ENCODE peak calls at places on chromosome 4, in four cellular contexts. H is HCT116, S is stomach, W is HepG2. X is an unnamed sample.

GRCh38 chr4:24582235-24582863 is 2.0 kb downstream of the DHX15 start:
- DNase-seq in S (no peak), W (no peak), H (no peak), X (no peak)

GRCh38 chr4:184506527-184507121 is 32.3 kb upstream of the IRF2 start:
- DNase-seq in S (no peak), W (peak; percentile 24), H (no peak), X (peak; percentile 70)

GRCh38 chr4:19156786-19157185 is 1094.9 kb upstream of the SLIT2 start:
- DNase-seq in W (no peak), S (no peak), H (no peak), X (no peak)

GRCh38 chr4:72286185-72286584 is 254.4 kb downstream of the NPFFR2 start:
- DNase-seq in S (no peak), W (no peak), H (no peak), X (no peak)

GRCh38 chr4:74018116-74018515 is 19.6 kb upstream of the CXCL5 start:
- DNase-seq in W (no peak), S (no peak), H (no peak), X (no peak)

GRCh38 chr4:184267673-184268573 is 50.2 kb upstream of the ENPP6 start:
- DNase-seq in H (peak; percentile 6), W (peak; percentile 43), S (peak; percentile 60), X (no peak)

GRCh38 chr4:131085009-131085408 is 1989.1 kb downstream of the C4orf33 start:
- DNase-seq in S (no peak), W (no peak), H (no peak), X (no peak)

GRCh38 chr4:56870927-56871326 is 36.8 kb upstream of the REST start:
- DNase-seq in S (no peak), W (no peak), H (no peak), X (no peak)

GRCh38 chr4:89404530-89404929 is 96.9 kb upstream of the GPRIN3 start:
- DNase-seq in H (no peak), W (no peak), S (no peak), X (no peak)

GRCh38 chr4:4326136-4326535 is 36.1 kb downstream of the ZBTB49 start:
- DNase-seq in H (no peak), S (no peak), W (no peak), X (no peak)

GRCh38 chr4:98603683-98604573 is 54.5 kb downstream of the TSPAN5 start:
- DNase-seq in W (no peak), H (no peak), S (no peak), X (no peak)

GRCh38 chr4:41038304-41038703 is 176.0 kb downstream of the APBB2 start:
- DNase-seq in W (no peak), S (no peak), H (no peak), X (no peak)

GRCh38 chr4:55346851-55347255 is 811 bp downstream of the SRD5A3 start:
- DNase-seq in W (no peak), S (no peak), H (no peak), X (no peak)

GRCh38 chr4:154119317-154119716 is 330.4 kb upstream of the SFRP2 start:
- DNase-seq in H (no peak), S (no peak), W (no peak), X (no peak)

GRCh38 chr4:132015321-132015720 is 1133.8 kb upstream of the PCDH10 start:
- DNase-seq in S (no peak), W (no peak), H (no peak), X (no peak)

GRCh38 chr4:77959566-77960338 is 97.1 kb downstream of the MRPL1 start:
- DNase-seq in W (peak; percentile 63), S (no peak), H (peak; percentile 51), X (no peak)

GRCh38 chr4:39932776-39933402 is 44.8 kb downstream of the PDS5A start:
- DNase-seq in S (no peak), H (no peak), W (no peak), X (no peak)

GRCh38 chr4:78710536-78710935 is 65.6 kb upstream of the BMP2K start:
- DNase-seq in W (no peak), S (no peak), H (peak; percentile 7), X (no peak)

GRCh38 chr4:62709618-62710252 is 1509.6 kb downstream of the ADGRL3 start:
- DNase-seq in H (no peak), S (no peak), W (peak; percentile 34), X (no peak)

GRCh38 chr4:127309360-127310095 is 323.2 kb upstream of the INTU start:
- DNase-seq in H (peak; percentile 21), S (no peak), W (no peak), X (no peak)

GRCh38 chr4:79281577-79282359 is 44.1 kb downstream of the NAA11 start:
- DNase-seq in W (no peak), H (no peak), S (no peak), X (no peak)

GRCh38 chr4:37767546-37767945 is 58.9 kb upstream of the PGM2 start:
- DNase-seq in W (peak; percentile 18), S (peak; percentile 77), H (no peak), X (no peak)

GRCh38 chr4:40395908-40396806 is 61.0 kb downstream of the CHRNA9 start:
- DNase-seq in W (peak; percentile 43), H (no peak), S (peak; percentile 94), X (no peak)

GRCh38 chr4:173466101-173466500 is 63.9 kb downstream of the HAND2 start:
- DNase-seq in S (no peak), H (no peak), W (no peak), X (no peak)

GRCh38 chr4:152290522-152290921 is 245.4 kb downstream of the FBXW7 start:
- DNase-seq in H (no peak), W (no peak), S (no peak), X (no peak)

GRCh38 chr4:174107749-174108354 is 175.6 kb downstream of the FBXO8 start:
- DNase-seq in W (no peak), H (no peak), S (no peak), X (no peak)

GRCh38 chr4:173490817-173491518 is 39.1 kb downstream of the HAND2 start:
- DNase-seq in H (no peak), W (peak; percentile 68), S (no peak), X (peak; percentile 89)

GRCh38 chr4:111869339-111869738 is 275.9 kb upstream of the FAM241A start:
- DNase-seq in W (no peak), S (no peak), H (no peak), X (no peak)

GRCh38 chr4:139814285-139815015 is 148.8 kb downstream of the MGST2 start:
- DNase-seq in W (no peak), H (no peak), S (no peak), X (no peak)

GRCh38 chr4:176052744-176053143 is 12.9 kb upstream of the WDR17 start:
- DNase-seq in H (no peak), S (no peak), W (no peak), X (no peak)

GRCh38 chr4:26175016-26175786 is 145.6 kb upstream of the RBPJ start:
- DNase-seq in H (no peak), S (no peak), W (no peak), X (no peak)

GRCh38 chr4:24897639-24898038 is 15.2 kb downstream of the CCDC149 start:
- DNase-seq in S (no peak), W (no peak), H (no peak), X (no peak)

GRCh38 chr4:38857354-38858096 is 908 bp upstream of the TLR6 start:
- DNase-seq in W (no peak), S (no peak), H (peak; percentile 92), X (no peak)

GRCh38 chr4:76950052-76950845 is 697 bp downstream of the SEPTIN11 start:
- DNase-seq in H (no peak), S (peak; percentile 64), W (peak; percentile 25), X (no peak)

GRCh38 chr4:143381171-143382118 is 44.8 kb downstream of the GAB1 start:
- DNase-seq in W (no peak), S (peak; percentile 85), H (no peak), X (peak; percentile 95)
- TF ChIP-seq POLR2AphosphoS5 in W (no peak), S (peak; percentile 81), H (no peak), X (peak; percentile 84)

DNA sequence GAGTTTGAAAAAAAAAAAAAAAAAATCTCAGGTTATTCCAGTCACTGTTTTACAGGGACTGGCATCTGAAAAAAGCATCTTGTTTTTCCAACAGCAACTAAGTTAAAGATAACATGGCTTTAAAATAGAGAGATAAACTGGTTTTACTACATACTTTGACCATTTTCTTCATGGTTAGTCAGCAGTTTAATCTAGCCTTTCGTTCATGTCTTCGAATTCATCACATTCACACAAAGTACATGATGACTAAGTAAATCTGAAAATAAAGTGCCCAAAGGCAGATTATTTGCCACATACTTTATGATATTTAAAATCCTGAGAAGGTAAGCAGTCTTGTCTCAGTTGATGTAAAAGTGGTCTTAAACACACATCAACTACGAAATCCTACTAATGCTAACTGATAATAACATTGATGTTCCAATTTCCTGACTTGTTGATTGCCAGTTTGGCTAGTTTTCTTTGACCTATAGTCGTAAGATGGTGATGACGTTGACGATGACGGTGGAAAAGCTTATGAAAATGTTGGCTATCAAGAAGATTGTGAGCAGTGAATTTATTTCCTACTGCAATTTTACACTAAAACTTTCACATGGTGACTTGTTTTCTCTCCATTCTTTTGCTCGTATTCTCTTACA is 540.5 kb upstream of the BOD1L1 start:
- DNase-seq in S (no peak), H (no peak), W (no peak), X (no peak)
- H3K4me3 ChIP-seq in S (no peak overlapping the region), H (no peak overlapping the region), W (no peak overlapping the region), X (no peak overlapping the region)

GRCh38 chr4:82842593-82842992 is 44.0 kb upstream of the SCD5 start:
- DNase-seq in S (no peak), W (peak; percentile 13), H (no peak), X (no peak)
- TF ChIP-seq CTCF in S (no peak), W (peak; percentile 27), H (peak; percentile 48), X (no peak)

DNA sequence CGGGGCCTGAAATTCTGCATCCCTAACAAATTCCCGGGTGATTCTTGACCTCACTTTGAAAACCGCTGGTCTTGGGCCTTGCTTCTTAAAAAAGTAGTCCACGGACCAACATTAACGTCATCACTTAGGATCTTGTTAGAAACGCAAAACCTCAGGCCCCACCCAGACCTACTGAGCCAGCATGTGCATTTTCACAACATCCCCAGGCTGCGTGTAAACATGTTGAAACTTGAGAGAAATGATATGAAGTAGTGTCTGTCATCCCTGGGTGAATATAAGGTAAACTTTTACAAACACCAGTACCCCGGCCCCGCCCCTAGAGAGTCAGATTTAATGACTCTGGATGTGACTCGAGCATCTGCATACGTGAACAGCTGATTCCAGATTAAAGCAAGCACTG is 33.7 kb downstream of the SORBS2 start:
- DNase-seq in H (no peak), S (no peak), W (no peak), X (peak; percentile 60)
- TF ChIP-seq POLR2AphosphoS5 in H (no peak), S (no peak), W (no peak), X (no peak)

GRCh38 chr4:101304916-101305315 is 42.4 kb downstream of the PPP3CA start:
- DNase-seq in S (no peak), W (peak; percentile 16), H (no peak), X (no peak)
- H3K4me3 ChIP-seq in S (no peak overlapping the region), W (no peak overlapping the region), H (no peak overlapping the region), X (no peak overlapping the region)

X was measured in esophagus muscularis mucosa.